ENCODE peak calls at places on chromosomes 6 and 20, in seven cellular contexts. P is left cardiac atrium, D is GM19239, U is brain microvascular endothelial cell, M is nephron progenitor cell, L is heart right ventricle, C is myocyte. J is an unnamed sample.

GRCh38 chr6:157982297-157982579 is 575 bp downstream of the SYNJ2 start:
- DNase-seq in D (peak; percentile 41), U (no peak), C (peak; percentile 70), M (no peak), L (peak; percentile 35), P (peak; percentile 60), J (peak; percentile 47)

GRCh38 chr6:37368961-37369320 is 15.2 kb downstream of the RNF8 start:
- DNase-seq in D (no peak), C (no peak), L (no peak), M (no peak), U (no peak), P (no peak), J (no peak)

GRCh38 chr20:16293590-16293989 is 279.7 kb downstream of the KIF16B start:
- DNase-seq in U (no peak), D (no peak), C (no peak), P (no peak), M (no peak), L (no peak), J (peak; percentile 54)

GRCh38 chr20:49340161-49340966 is 62.5 kb upstream of the ZNFX1 start:
- DNase-seq in L (no peak), C (peak; percentile 67), U (no peak), D (no peak), M (no peak), P (no peak), J (no peak)

GRCh38 chr6:125748534-125749111 is 809 bp upstream of the HEY2 start:
- DNase-seq in P (no peak), L (no peak), U (peak; percentile 30), M (no peak), D (no peak), C (no peak), J (peak; percentile 11)

GRCh38 chr6:153024401-153025017 is 22.0 kb upstream of the MTRF1L start:
- DNase-seq in P (no peak), D (peak; percentile 27), L (peak; percentile 36), U (peak; percentile 71), M (peak; percentile 43), C (peak; percentile 60), J (peak; percentile 52)

GRCh38 chr6:79570129-79570801 is 33.0 kb upstream of the LCA5 start:
- DNase-seq in D (no peak), L (no peak), P (no peak), C (peak; percentile 77), U (peak; percentile 72), M (no peak), J (peak; percentile 47)

GRCh38 chr6:34888441-34888820 is 589 bp upstream of the TAF11 start:
- DNase-seq in C (no peak), L (no peak), D (no peak), U (no peak), M (no peak), P (no peak), J (no peak)

GRCh38 chr6:167570460-167571400 is 245.8 kb downstream of the TTLL2 start:
- DNase-seq in U (no peak), C (no peak), L (no peak), D (no peak), P (no peak), M (no peak), J (peak; percentile 17)

GRCh38 chr6:109978174-109979032 is at the start of gene GPR6:
- DNase-seq in L (peak; percentile 56), D (peak; percentile 51), U (peak; percentile 36), C (peak; percentile 72), P (peak; percentile 65), M (peak; percentile 99), J (peak; percentile 45)

GRCh38 chr20:63626424-63627128 is at the start of gene GMEB2:
- DNase-seq in L (peak; percentile 78), M (peak; percentile 96), D (peak; percentile 94), C (peak; percentile 76), U (peak; percentile 7), P (peak; percentile 81), J (peak; percentile 87)

GRCh38 chr6:11711644-11711993 is 67.0 kb downstream of the ADTRP start:
- DNase-seq in L (no peak), C (no peak), D (no peak), P (no peak), M (no peak), U (no peak), J (no peak)

GRCh38 chr6:89375902-89376301 is 23.4 kb upstream of the UBE2J1 start:
- DNase-seq in C (no peak), P (no peak), L (no peak), M (no peak), D (no peak), U (no peak), J (no peak)

GRCh38 chr6:17656644-17657043 is 50.1 kb downstream of the NUP153 start:
- DNase-seq in U (no peak), M (no peak), P (no peak), D (no peak), C (no peak), L (no peak), J (no peak)

GRCh38 chr6:162377735-162378134 is 349.8 kb downstream of the PRKN start:
- DNase-seq in U (no peak), P (no peak), C (no peak), M (no peak), L (no peak), D (no peak), J (no peak)

GRCh38 chr6:62716719-62717118 is 430.7 kb upstream of the KHDRBS2 start:
- DNase-seq in C (no peak), D (no peak), U (no peak), P (no peak), M (no peak), L (no peak), J (no peak)

J was measured in RWPE1.